ENCODE peak calls at places on chromosomes 5 and 9, in four cellular contexts. T, N, A and O are unnamed samples.

GRCh38 chr9:102185962-102186361 is 447.5 kb upstream of the GRIN3A start:
- DNase-seq in A (no peak), N (no peak), T (no peak), O (no peak)

GRCh38 chr5:87081511-87082372 is 185.9 kb upstream of the RASA1 start:
- DNase-seq in T (no peak), N (peak), A (no peak), O (no peak)

GRCh38 chr9:33506626-33507370 is 17.3 kb upstream of the ANKRD18B start:
- DNase-seq in T (no peak), N (no peak), A (no peak), O (peak)

GRCh38 chr5:93794954-93795353 is 53.6 kb upstream of the POU5F2 start:
- DNase-seq in N (no peak), A (no peak), T (no peak), O (no peak)

GRCh38 chr5:154058055-154059038 is 19.6 kb downstream of the MFAP3 start:
- DNase-seq in A (no peak), N (no peak), T (no peak), O (no peak)

GRCh38 chr9:78609471-78609870 is 312.5 kb downstream of the PSAT1 start:
- DNase-seq in N (no peak), T (no peak), A (no peak), O (no peak)

GRCh38 chr9:87812375-87813118 is 70.1 kb upstream of the SPATA31E1 start:
- DNase-seq in T (no peak), N (no peak), A (peak), O (peak)

GRCh38 chr5:177370488-177371119 is 12.9 kb downstream of the RGS14 start:
- DNase-seq in N (no peak), T (no peak), A (peak), O (peak)

GRCh38 chr9:132412089-132412488 is 2.1 kb downstream of the CFAP77 start:
- DNase-seq in T (no peak), N (no peak), A (peak), O (no peak)

GRCh38 chr5:103466494-103466893 is 96.1 kb downstream of the NUDT12 start:
- DNase-seq in N (no peak), A (no peak), T (no peak), O (no peak)

GRCh38 chr9:106287108-106287631 is 575.8 kb upstream of the ZNF462 start:
- DNase-seq in N (no peak), T (no peak), A (no peak), O (no peak)

GRCh38 chr5:174418809-174419522 is 305.4 kb upstream of the MSX2 start:
- DNase-seq in T (no peak), N (no peak), A (peak), O (no peak)

GRCh38 chr9:73609381-73609780 is 457.7 kb downstream of the ANXA1 start:
- DNase-seq in T (no peak), A (no peak), N (no peak), O (no peak)

GRCh38 chr9:34134521-34134920 is 8.0 kb upstream of the DCAF12 start:
- DNase-seq in T (no peak), N (no peak), A (no peak), O (no peak)

GRCh38 chr5:53008751-53009150 is 19.6 kb downstream of the ITGA2 start:
- DNase-seq in N (no peak), T (no peak), A (no peak), O (peak)

GRCh38 chr5:154510156-154510555 is 32.1 kb upstream of the HAND1 start:
- DNase-seq in A (no peak), N (no peak), T (no peak), O (no peak)

GRCh38 chr5:78605611-78606010 is 43.0 kb downstream of the LHFPL2 start:
- DNase-seq in T (no peak), A (no peak), N (no peak), O (peak)

GRCh38 chr9:122190597-122191381 is 31.1 kb downstream of the MORN5 start:
- DNase-seq in N (no peak), T (no peak), A (no peak), O (no peak)

GRCh38 chr9:130185494-130186005 is 13.3 kb downstream of the NCS1 start:
- DNase-seq in N (no peak), A (no peak), T (no peak), O (no peak)

GRCh38 chr5:163379298-163380155 is 57.9 kb upstream of the CCNG1 start:
- DNase-seq in T (no peak), N (no peak), A (no peak), O (peak)

GRCh38 chr9:124419832-124420489 is 4.7 kb upstream of the PSMB7 start:
- DNase-seq in A (no peak), T (no peak), N (no peak), O (no peak)

GRCh38 chr5:23316060-23316591 is 191.3 kb upstream of the PRDM9 start:
- DNase-seq in N (no peak), A (peak), T (no peak), O (peak)